ENCODE peak calls at places on chromosomes 4 and X, in six cellular contexts. R is stimulated activated CD4-positive, alpha-beta T cell treated with anti-CD3 and anti-CD28 coated beads, Interleukin-1b, Interleukin-23, amount 100 ng/mL, for 1 hour; E is anterior cingulate cortex; F is brain microvascular endothelial cell; O is choroid plexus epithelial cell; H is A549. T is an unnamed sample.

GRCh38 chrX:24774650-24775049 is 80.9 kb downstream of the POLA1 start:
- DNase-seq in R (no peak), E (no peak), F (no peak), O (no peak), H (no peak), T (no peak)

GRCh38 chr4:7299908-7300710 is 107.8 kb downstream of the SORCS2 start:
- DNase-seq in R (no peak), E (no peak), F (no peak), O (no peak), H (no peak), T (no peak)

GRCh38 chr4:8267077-8267476 is 2.5 kb upstream of the HTRA3 start:
- DNase-seq in R (no peak), E (no peak), F (no peak), O (peak), H (peak), T (peak)

GRCh38 chr4:151874328-151874727 is 113.5 kb upstream of the GATB start:
- DNase-seq in R (no peak), E (no peak), F (no peak), O (no peak), H (no peak), T (no peak)

GRCh38 chr4:56643596-56643995 is 37.5 kb downstream of the HOPX start:
- DNase-seq in R (no peak), E (no peak), F (no peak), O (no peak), H (no peak), T (no peak)

GRCh38 chr4:73212982-73213730 is 45.4 kb downstream of the ANKRD17 start:
- DNase-seq in R (no peak), E (no peak), F (no peak), O (no peak), H (no peak), T (no peak)

GRCh38 chr4:70838400-70838971 is 1.2 kb downstream of the GRSF1 start:
- DNase-seq in R (no peak), E (no peak), F (no peak), O (peak), H (no peak), T (no peak)

GRCh38 chrX:5915783-5916182 is 312.9 kb downstream of the NLGN4X start:
- DNase-seq in R (no peak), E (no peak), F (no peak), O (no peak), H (no peak), T (no peak)

GRCh38 chr4:2860391-2861348 is 17.0 kb downstream of the ADD1 start:
- DNase-seq in R (no peak), E (no peak), F (peak), O (peak), H (no peak), T (no peak)

GRCh38 chr4:78155616-78156105 is 98.5 kb downstream of the FRAS1 start:
- DNase-seq in R (no peak), E (no peak), F (peak), O (peak), H (no peak), T (no peak)

GRCh38 chr4:7189475-7190277 is 2.7 kb upstream of the SORCS2 start:
- DNase-seq in R (no peak), E (no peak), F (no peak), O (no peak), H (peak), T (no peak)

GRCh38 chr4:55184600-55185523 is 59.5 kb upstream of the KDR start:
- DNase-seq in R (no peak), E (no peak), F (peak), O (peak), H (peak), T (no peak)

GRCh38 chrX:22165732-22166457 is 106.8 kb upstream of the CBLL2 start:
- DNase-seq in R (no peak), E (no peak), F (peak), O (peak), H (peak), T (peak)

GRCh38 chr4:127810551-127810950 is 28.4 kb downstream of the HSPA4L start:
- DNase-seq in R (no peak), E (no peak), F (no peak), O (no peak), H (no peak), T (no peak)

GRCh38 chrX:150035531-150035930 is 97.2 kb upstream of the EOLA2 start:
- DNase-seq in R (no peak), E (no peak), F (no peak), O (no peak), H (peak), T (no peak)

GRCh38 chr4:52017809-52018208 is 2.4 kb downstream of the LRRC66 start:
- DNase-seq in R (no peak), E (no peak), F (no peak), O (no peak), H (no peak), T (no peak)

GRCh38 chr4:84899616-84900015 is 66.9 kb downstream of the WDFY3 start:
- DNase-seq in R (no peak), E (no peak), F (no peak), O (no peak), H (no peak), T (no peak)

GRCh38 chr4:110196871-110197420 is 1.5 kb downstream of the ELOVL6 start:
- DNase-seq in R (peak), E (peak), F (no peak), O (peak), H (peak), T (no peak)

GRCh38 chrX:101390664-101391525 is at the start of gene RPL36A:
- DNase-seq in R (peak), E (peak), F (peak), O (peak), H (peak), T (peak)

GRCh38 chr4:3654036-3654807 is 112.0 kb upstream of the ADRA2C start:
- DNase-seq in R (no peak), E (no peak), F (no peak), O (no peak), H (no peak), T (no peak)

GRCh38 chrX:119758682-119759332 is 419 bp downstream of the SOWAHD start:
- DNase-seq in R (no peak), E (no peak), F (no peak), O (no peak), H (no peak), T (no peak)

GRCh38 chr4:1058997-1059665 is 47.7 kb downstream of the FGFRL1 start:
- DNase-seq in R (no peak), E (no peak), F (no peak), O (no peak), H (no peak), T (no peak)

GRCh38 chrX:125205084-125205917 is 114.4 kb upstream of the TEX13C start:
- DNase-seq in R (no peak), E (peak), F (peak), O (peak), H (peak), T (peak)

GRCh38 chr4:26161030-26161824 is 159.6 kb upstream of the RBPJ start:
- DNase-seq in R (no peak), E (no peak), F (no peak), O (no peak), H (no peak), T (no peak)

GRCh38 chrX:18984381-18985185 is 669 bp upstream of the PHKA2 start:
- DNase-seq in R (peak), E (peak), F (peak), O (peak), H (peak), T (peak)

GRCh38 chr4:94240384-94240783 is 32.7 kb downstream of the SMARCAD1 start:
- DNase-seq in R (no peak), E (no peak), F (no peak), O (no peak), H (no peak), T (no peak)

GRCh38 chrX:24133280-24133679 is 16.2 kb upstream of the ZFX start:
- DNase-seq in R (no peak), E (no peak), F (no peak), O (no peak), H (no peak), T (no peak)

GRCh38 chr4:157700898-157701694 is 471.7 kb downstream of the GASK1B start:
- DNase-seq in R (no peak), E (no peak), F (no peak), O (peak), H (no peak), T (no peak)

GRCh38 chr4:169009281-169010124 is 552 bp downstream of the CBR4 start:
- DNase-seq in R (peak), E (peak), F (peak), O (peak), H (peak), T (peak)

GRCh38 chr4:111136438-111136837 is 513.6 kb upstream of the PITX2 start:
- DNase-seq in R (no peak), E (no peak), F (peak), O (peak), H (peak), T (peak)

GRCh38 chr4:1632109-1633104 is 51.7 kb downstream of the FAM53A start:
- DNase-seq in R (no peak), E (no peak), F (no peak), O (no peak), H (no peak), T (no peak)

GRCh38 chr4:128449251-128449650 is 161.6 kb upstream of the PGRMC2 start:
- DNase-seq in R (no peak), E (no peak), F (no peak), O (no peak), H (no peak), T (no peak)

T was measured in NCI-H460.